ENCODE peak calls at places on chromosomes 1 and 21, in eight cellular contexts. One of them, this sample, is unnamed.

GRCh38 chr1:29256979-29257804 is 20.9 kb downstream of the PTPRU start:
- DNase-seq in dorsolateral prefrontal cortex: no peak
- DNase-seq in right lobe of liver: no peak
- DNase-seq in RWPE1: no peak
- DNase-seq in breast epithelium: no peak
- DNase-seq in SK-N-MC: no peak
- DNase-seq in coronary artery: no peak
- DNase-seq in aorta: no peak
- DNase-seq in this sample: no peak

GRCh38 chr1:19710825-19711611 is 46.3 kb downstream of the HTR6 start:
- DNase-seq in dorsolateral prefrontal cortex: no peak
- DNase-seq in right lobe of liver: no peak
- DNase-seq in RWPE1: no peak
- DNase-seq in breast epithelium: no peak
- DNase-seq in SK-N-MC: no peak
- DNase-seq in coronary artery: no peak
- DNase-seq in aorta: no peak
- DNase-seq in this sample: no peak

GRCh38 chr21:32772281-32773047 is 909 bp upstream of the PAXBP1 start:
- DNase-seq in dorsolateral prefrontal cortex: no peak
- DNase-seq in right lobe of liver: peak
- DNase-seq in RWPE1: peak
- DNase-seq in breast epithelium: no peak
- DNase-seq in SK-N-MC: no peak
- DNase-seq in coronary artery: no peak
- DNase-seq in aorta: peak
- DNase-seq in this sample: no peak

GRCh38 chr1:30872033-30872947 is 36.3 kb downstream of the SDC3 start:
- DNase-seq in dorsolateral prefrontal cortex: no peak
- DNase-seq in right lobe of liver: no peak
- DNase-seq in RWPE1: no peak
- DNase-seq in breast epithelium: no peak
- DNase-seq in SK-N-MC: no peak
- DNase-seq in coronary artery: no peak
- DNase-seq in aorta: no peak
- DNase-seq in this sample: no peak

GRCh38 chr1:167272375-167272957 is 51.8 kb downstream of the POU2F1 start:
- DNase-seq in dorsolateral prefrontal cortex: no peak
- DNase-seq in right lobe of liver: no peak
- DNase-seq in RWPE1: no peak
- DNase-seq in breast epithelium: no peak
- DNase-seq in SK-N-MC: no peak
- DNase-seq in coronary artery: no peak
- DNase-seq in aorta: no peak
- DNase-seq in this sample: no peak

GRCh38 chr1:95352767-95353166 is 118.8 kb downstream of the RWDD3 start:
- DNase-seq in dorsolateral prefrontal cortex: no peak
- DNase-seq in right lobe of liver: no peak
- DNase-seq in RWPE1: no peak
- DNase-seq in breast epithelium: peak
- DNase-seq in SK-N-MC: no peak
- DNase-seq in coronary artery: no peak
- DNase-seq in aorta: no peak
- DNase-seq in this sample: no peak

GRCh38 chr1:195867638-195868037 is 740.6 kb downstream of the KCNT2 start:
- DNase-seq in dorsolateral prefrontal cortex: no peak
- DNase-seq in right lobe of liver: no peak
- DNase-seq in RWPE1: no peak
- DNase-seq in breast epithelium: no peak
- DNase-seq in SK-N-MC: no peak
- DNase-seq in coronary artery: no peak
- DNase-seq in aorta: no peak
- DNase-seq in this sample: no peak

GRCh38 chr1:22105611-22106207 is 37.2 kb downstream of the WNT4 start:
- DNase-seq in dorsolateral prefrontal cortex: no peak
- DNase-seq in right lobe of liver: no peak
- DNase-seq in RWPE1: peak
- DNase-seq in breast epithelium: no peak
- DNase-seq in SK-N-MC: peak
- DNase-seq in coronary artery: no peak
- DNase-seq in aorta: no peak
- DNase-seq in this sample: no peak

DNA sequence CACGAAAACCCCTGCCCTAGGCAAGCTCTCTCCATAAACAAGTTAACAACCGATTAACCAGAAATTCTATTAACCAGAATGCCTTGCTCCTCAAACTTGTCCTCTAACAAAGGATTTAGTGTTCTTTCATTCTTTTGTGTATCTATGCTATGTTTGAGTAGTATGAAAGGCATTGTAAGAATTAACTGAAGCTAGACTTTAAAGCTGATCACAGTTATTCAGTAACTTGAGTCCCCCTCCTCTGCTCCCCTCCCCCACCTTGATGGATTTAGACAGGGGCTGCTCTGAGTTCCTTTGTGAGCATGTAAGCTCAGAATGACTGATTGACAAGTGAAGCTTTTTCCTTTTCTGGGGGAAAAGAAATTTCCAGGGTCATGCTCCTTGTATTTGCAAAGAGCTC is 257.6 kb downstream of the TTLL7 start:
- DNase-seq in dorsolateral prefrontal cortex: no peak
- DNase-seq in right lobe of liver: no peak
- DNase-seq in RWPE1: no peak
- DNase-seq in breast epithelium: no peak
- DNase-seq in SK-N-MC: no peak
- DNase-seq in coronary artery: no peak
- DNase-seq in aorta: no peak
- DNase-seq in this sample: no peak
- H3K27ac ChIP-seq in dorsolateral prefrontal cortex: no peak
- H3K27ac ChIP-seq in right lobe of liver: no peak
- H3K27ac ChIP-seq in RWPE1: no peak
- H3K27ac ChIP-seq in breast epithelium: no peak
- H3K27ac ChIP-seq in SK-N-MC: no peak
- H3K27ac ChIP-seq in coronary artery: no peak
- H3K27ac ChIP-seq in aorta: no peak
- H3K27ac ChIP-seq in this sample: no peak

GRCh38 chr1:99464738-99465137 is 181.2 kb upstream of the PALMD start:
- DNase-seq in dorsolateral prefrontal cortex: no peak
- DNase-seq in right lobe of liver: no peak
- DNase-seq in RWPE1: no peak
- DNase-seq in breast epithelium: no peak
- DNase-seq in SK-N-MC: no peak
- DNase-seq in coronary artery: no peak
- DNase-seq in aorta: no peak
- DNase-seq in this sample: no peak

GRCh38 chr1:99467645-99468044 is 178.3 kb upstream of the PALMD start:
- DNase-seq in dorsolateral prefrontal cortex: no peak
- DNase-seq in right lobe of liver: no peak
- DNase-seq in RWPE1: no peak
- DNase-seq in breast epithelium: no peak
- DNase-seq in SK-N-MC: no peak
- DNase-seq in coronary artery: no peak
- DNase-seq in aorta: no peak
- DNase-seq in this sample: no peak

GRCh38 chr1:99461499-99461898 is 184.4 kb upstream of the PALMD start:
- DNase-seq in dorsolateral prefrontal cortex: no peak
- DNase-seq in right lobe of liver: no peak
- DNase-seq in RWPE1: no peak
- DNase-seq in breast epithelium: no peak
- DNase-seq in SK-N-MC: no peak
- DNase-seq in coronary artery: no peak
- DNase-seq in aorta: no peak
- DNase-seq in this sample: no peak

GRCh38 chr1:99469641-99470040 is 176.3 kb upstream of the PALMD start:
- DNase-seq in dorsolateral prefrontal cortex: no peak
- DNase-seq in right lobe of liver: no peak
- DNase-seq in RWPE1: no peak
- DNase-seq in breast epithelium: no peak
- DNase-seq in SK-N-MC: no peak
- DNase-seq in coronary artery: no peak
- DNase-seq in aorta: no peak
- DNase-seq in this sample: no peak

DNA sequence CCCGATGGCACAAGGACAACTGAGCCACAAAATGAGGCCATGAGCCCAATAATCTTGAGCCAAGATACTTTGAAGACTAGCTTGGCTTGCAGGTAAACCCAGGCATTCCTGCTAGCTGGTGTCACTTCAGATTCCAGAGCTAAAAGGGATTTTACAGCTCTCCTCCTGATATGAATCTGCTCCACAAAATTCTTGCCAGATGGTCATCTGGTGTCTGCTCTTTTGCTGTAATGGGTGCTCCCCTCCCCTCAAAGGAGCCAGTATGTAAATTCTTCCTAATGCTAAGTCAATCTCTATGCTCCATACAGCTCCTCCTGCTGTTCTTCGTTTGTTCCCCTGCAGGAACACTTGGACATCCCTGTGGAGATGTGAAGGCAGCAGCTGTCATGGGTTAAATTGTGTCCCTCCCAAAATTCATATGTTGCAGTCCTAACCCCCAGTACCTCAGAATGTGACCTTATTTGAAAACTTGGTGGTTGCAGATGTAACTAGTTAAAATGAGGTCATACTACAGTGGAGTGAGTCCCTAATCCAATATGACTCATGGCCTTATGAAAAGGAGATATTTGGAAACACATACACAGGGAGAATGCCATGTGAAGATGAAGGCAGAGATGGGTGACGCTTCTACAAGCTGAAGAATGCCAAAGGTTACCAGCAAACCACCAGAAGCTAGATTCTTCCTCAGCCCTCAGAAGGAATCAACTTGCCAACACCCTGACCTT is 180.6 kb upstream of the PALMD start:
- DNase-seq in dorsolateral prefrontal cortex: no peak
- DNase-seq in right lobe of liver: no peak
- DNase-seq in RWPE1: no peak
- DNase-seq in breast epithelium: no peak
- DNase-seq in SK-N-MC: no peak
- DNase-seq in coronary artery: no peak
- DNase-seq in aorta: no peak
- DNase-seq in this sample: peak
- H3K27ac ChIP-seq in dorsolateral prefrontal cortex: no peak
- H3K27ac ChIP-seq in right lobe of liver: no peak
- H3K27ac ChIP-seq in RWPE1: no peak
- H3K27ac ChIP-seq in breast epithelium: peak
- H3K27ac ChIP-seq in SK-N-MC: no peak
- H3K27ac ChIP-seq in coronary artery: no peak
- H3K27ac ChIP-seq in aorta: no peak
- H3K27ac ChIP-seq in this sample: no peak

GRCh38 chr1:24369199-24369598 is 44.4 kb downstream of the STPG1 start:
- DNase-seq in dorsolateral prefrontal cortex: no peak
- DNase-seq in right lobe of liver: no peak
- DNase-seq in RWPE1: no peak
- DNase-seq in breast epithelium: no peak
- DNase-seq in SK-N-MC: no peak
- DNase-seq in coronary artery: no peak
- DNase-seq in aorta: no peak
- DNase-seq in this sample: no peak
- H3K27ac ChIP-seq in dorsolateral prefrontal cortex: no peak
- H3K27ac ChIP-seq in right lobe of liver: no peak
- H3K27ac ChIP-seq in RWPE1: no peak
- H3K27ac ChIP-seq in breast epithelium: no peak
- H3K27ac ChIP-seq in SK-N-MC: no peak
- H3K27ac ChIP-seq in coronary artery: peak
- H3K27ac ChIP-seq in aorta: no peak
- H3K27ac ChIP-seq in this sample: peak

DNA sequence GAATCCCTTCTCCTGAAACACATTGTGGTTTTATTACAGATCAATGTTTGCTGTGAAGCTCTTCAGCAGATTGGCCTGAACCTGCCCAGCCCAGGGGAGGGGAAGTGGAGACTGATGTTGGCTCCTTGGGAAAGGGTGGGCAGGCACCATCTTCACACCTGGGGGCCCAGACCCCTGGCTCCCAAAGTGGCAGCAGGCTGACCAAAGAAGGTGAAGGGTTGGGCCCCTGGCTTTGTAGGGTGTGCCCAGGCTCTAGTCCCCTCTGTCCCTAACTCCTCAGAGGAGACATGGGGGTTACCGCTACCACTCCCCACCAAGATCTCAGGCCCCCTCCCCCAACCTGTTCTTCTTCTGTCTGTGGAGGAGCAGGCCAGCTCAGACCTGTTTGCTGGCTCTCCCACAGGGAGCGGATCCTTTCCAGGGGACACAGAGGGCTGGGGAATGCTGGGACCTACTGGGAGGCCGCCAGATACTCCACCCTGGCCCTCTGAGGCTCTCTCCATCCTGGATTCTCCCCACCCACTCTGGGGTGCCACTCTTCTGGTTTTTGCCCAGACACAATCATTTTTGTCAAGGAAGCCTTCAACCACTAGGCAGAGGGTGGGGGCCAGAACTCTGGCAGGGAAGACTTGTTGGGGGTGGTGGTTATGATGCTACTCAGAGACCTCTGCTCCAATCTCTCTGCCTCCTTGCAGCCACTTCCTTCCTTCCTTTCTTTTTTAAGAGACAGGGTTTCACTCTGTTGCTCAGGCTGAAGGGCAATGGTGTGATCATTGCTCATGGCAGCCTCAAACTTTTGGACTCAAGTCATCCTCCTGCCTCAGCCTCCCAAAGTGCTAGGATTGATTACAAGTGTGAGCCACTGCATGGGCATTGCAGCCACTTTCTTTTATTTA is 5.0 kb upstream of the EFNA3 start:
- DNase-seq in dorsolateral prefrontal cortex: no peak
- DNase-seq in right lobe of liver: no peak
- DNase-seq in RWPE1: no peak
- DNase-seq in breast epithelium: no peak
- DNase-seq in SK-N-MC: no peak
- DNase-seq in coronary artery: no peak
- DNase-seq in aorta: no peak
- DNase-seq in this sample: no peak
- H3K27ac ChIP-seq in dorsolateral prefrontal cortex: no peak
- H3K27ac ChIP-seq in right lobe of liver: no peak
- H3K27ac ChIP-seq in RWPE1: peak
- H3K27ac ChIP-seq in breast epithelium: no peak
- H3K27ac ChIP-seq in SK-N-MC: no peak
- H3K27ac ChIP-seq in coronary artery: no peak
- H3K27ac ChIP-seq in aorta: no peak
- H3K27ac ChIP-seq in this sample: no peak

GRCh38 chr1:156689035-156689959 is 12.1 kb upstream of the NES start:
- DNase-seq in dorsolateral prefrontal cortex: peak
- DNase-seq in right lobe of liver: peak
- DNase-seq in RWPE1: peak
- DNase-seq in breast epithelium: peak
- DNase-seq in SK-N-MC: peak
- DNase-seq in coronary artery: no peak
- DNase-seq in aorta: peak
- DNase-seq in this sample: no peak

GRCh38 chr1:156691216-156691615 is 14.0 kb upstream of the NES start:
- DNase-seq in dorsolateral prefrontal cortex: no peak
- DNase-seq in right lobe of liver: no peak
- DNase-seq in RWPE1: no peak
- DNase-seq in breast epithelium: no peak
- DNase-seq in SK-N-MC: no peak
- DNase-seq in coronary artery: no peak
- DNase-seq in aorta: no peak
- DNase-seq in this sample: no peak

GRCh38 chr1:156691665-156692408 is 13.5 kb downstream of the CRABP2 start:
- DNase-seq in dorsolateral prefrontal cortex: no peak
- DNase-seq in right lobe of liver: no peak
- DNase-seq in RWPE1: peak
- DNase-seq in breast epithelium: no peak
- DNase-seq in SK-N-MC: no peak
- DNase-seq in coronary artery: no peak
- DNase-seq in aorta: no peak
- DNase-seq in this sample: peak

GRCh38 chr1:156689960-156690672 is 12.9 kb upstream of the NES start:
- DNase-seq in dorsolateral prefrontal cortex: no peak
- DNase-seq in right lobe of liver: no peak
- DNase-seq in RWPE1: no peak
- DNase-seq in breast epithelium: no peak
- DNase-seq in SK-N-MC: no peak
- DNase-seq in coronary artery: no peak
- DNase-seq in aorta: no peak
- DNase-seq in this sample: no peak

GRCh38 chr1:156690673-156691032 is 13.4 kb upstream of the NES start:
- DNase-seq in dorsolateral prefrontal cortex: no peak
- DNase-seq in right lobe of liver: no peak
- DNase-seq in RWPE1: no peak
- DNase-seq in breast epithelium: no peak
- DNase-seq in SK-N-MC: no peak
- DNase-seq in coronary artery: no peak
- DNase-seq in aorta: no peak
- DNase-seq in this sample: no peak
- H3K27ac ChIP-seq in dorsolateral prefrontal cortex: no peak
- H3K27ac ChIP-seq in right lobe of liver: no peak
- H3K27ac ChIP-seq in RWPE1: peak
- H3K27ac ChIP-seq in breast epithelium: peak
- H3K27ac ChIP-seq in SK-N-MC: no peak
- H3K27ac ChIP-seq in coronary artery: no peak
- H3K27ac ChIP-seq in aorta: no peak
- H3K27ac ChIP-seq in this sample: peak

This sample was measured in epithelial cell of prostate.